ENCODE peak calls at places on chromosomes 11 and 22, in seven cellular contexts. E, I, K, T, F, Y and Q are unnamed samples.

GRCh38 chr11:132972565-132972964 is 559.7 kb downstream of the OPCML start:
- DNase-seq in K (no peak), E (no peak), T (no peak), I (no peak), Y (no peak), F (no peak), Q (no peak)

GRCh38 chr11:65814131-65814959 is 19.4 kb upstream of the SNX32 start:
- DNase-seq in K (no peak), E (peak), I (peak), T (no peak), Y (peak), F (no peak), Q (no peak)

GRCh38 chr22:29004647-29005371 is 56.8 kb downstream of the C22orf31 start:
- DNase-seq in Y (peak), I (peak), K (no peak), E (peak), F (no peak), T (no peak), Q (no peak)

GRCh38 chr11:106326087-106326486 is 248.6 kb downstream of the AASDHPPT start:
- DNase-seq in K (no peak), Y (no peak), I (no peak), F (no peak), E (no peak), T (no peak), Q (no peak)

GRCh38 chr11:132312616-132313210 is 942.3 kb downstream of the NTM start:
- DNase-seq in F (no peak), I (no peak), E (no peak), T (no peak), Y (peak), K (no peak), Q (no peak)

GRCh38 chr22:40444483-40444787 is 74.0 kb downstream of the SGSM3 start:
- DNase-seq in K (no peak), F (no peak), I (no peak), T (no peak), Y (no peak), E (no peak), Q (no peak)

GRCh38 chr11:61341706-61342105 is 8.7 kb downstream of the TKFC start:
- DNase-seq in Y (no peak), F (no peak), I (no peak), K (no peak), T (no peak), E (no peak), Q (peak)

GRCh38 chr11:122656631-122657101 is 1.1 kb downstream of the UBASH3B start:
- DNase-seq in E (peak), Y (peak), F (peak), I (peak), T (peak), K (no peak), Q (no peak)

GRCh38 chr11:112082729-112083128 is 3.8 kb downstream of the TIMM8B start:
- DNase-seq in Y (peak), K (no peak), E (no peak), I (no peak), F (no peak), T (no peak), Q (no peak)

GRCh38 chr11:126059238-126059761 is 3.4 kb downstream of the CDON start:
- DNase-seq in I (no peak), K (no peak), Y (no peak), E (no peak), T (no peak), F (no peak), Q (no peak)

GRCh38 chr22:37026325-37026724 is 6.8 kb downstream of the MPST start:
- DNase-seq in F (no peak), Y (no peak), E (no peak), K (no peak), T (no peak), I (peak), Q (no peak)

GRCh38 chr11:73660497-73661034 is 14.2 kb downstream of the PLEKHB1 start:
- DNase-seq in K (no peak), T (no peak), E (no peak), I (no peak), Y (no peak), F (no peak), Q (no peak)

GRCh38 chr11:10658621-10659338 is 34.8 kb downstream of the IRAG1 start:
- DNase-seq in F (no peak), T (no peak), K (no peak), E (no peak), Y (no peak), I (no peak), Q (no peak)

GRCh38 chr11:61077936-61078335 is 24.4 kb upstream of the CD5 start:
- DNase-seq in E (no peak), F (no peak), I (no peak), K (no peak), T (no peak), Y (no peak), Q (no peak)

GRCh38 chr22:30889268-30889995 is 79.1 kb downstream of the MORC2 start:
- DNase-seq in K (no peak), E (no peak), Y (no peak), T (peak), I (no peak), F (no peak), Q (peak)

GRCh38 chr11:22199243-22199642 is 6.4 kb downstream of the ANO5 start:
- DNase-seq in T (no peak), E (no peak), K (no peak), Y (no peak), F (no peak), I (no peak), Q (no peak)

GRCh38 chr11:67002297-67002913 is 20.5 kb upstream of the SYT12 start:
- DNase-seq in I (no peak), F (no peak), K (no peak), E (no peak), T (no peak), Y (no peak), Q (no peak)

GRCh38 chr11:117356126-117356761 is 28.6 kb downstream of the CEP164 start:
- DNase-seq in I (no peak), F (no peak), Y (no peak), E (no peak), T (no peak), K (no peak), Q (no peak)

GRCh38 chr11:79342686-79343085 is 98.1 kb downstream of the TENM4 start:
- DNase-seq in Y (no peak), F (no peak), I (no peak), E (no peak), T (no peak), K (no peak), Q (no peak)

GRCh38 chr11:100964400-100964799 is 165.2 kb downstream of the PGR start:
- DNase-seq in F (no peak), I (no peak), T (no peak), E (no peak), K (no peak), Y (peak), Q (no peak)

GRCh38 chr22:32127904-32128303 is 31.2 kb downstream of the C22orf42 start:
- DNase-seq in F (no peak), Y (no peak), E (no peak), T (no peak), K (no peak), I (no peak), Q (no peak)

GRCh38 chr11:5550440-5551095 is 2.2 kb upstream of the OR52H1 start:
- DNase-seq in F (no peak), E (no peak), K (no peak), T (no peak), I (no peak), Y (peak), Q (no peak)

GRCh38 chr22:39622881-39623367 is 52.4 kb downstream of the CACNA1I start:
- DNase-seq in I (peak), Y (peak), T (no peak), E (peak), F (peak), K (no peak), Q (no peak)

GRCh38 chr11:16902182-16902581 is 112.0 kb downstream of the PLEKHA7 start:
- DNase-seq in F (no peak), I (no peak), K (no peak), T (no peak), Y (peak), E (no peak), Q (no peak)

GRCh38 chr11:101215069-101215468 is 85.5 kb upstream of the PGR start:
- DNase-seq in Y (no peak), I (no peak), T (no peak), F (no peak), E (no peak), K (no peak), Q (no peak)

GRCh38 chr11:72319261-72319660 is 75.3 kb upstream of the PHOX2A start:
- DNase-seq in K (no peak), F (no peak), T (no peak), Y (no peak), E (no peak), I (no peak), Q (no peak)

GRCh38 chr22:38756631-38757463 is 1.0 kb upstream of the SUN2 start:
- DNase-seq in K (no peak), Y (no peak), E (no peak), T (no peak), I (peak), F (no peak), Q (no peak)

GRCh38 chr22:22199634-22200033 is 45.0 kb upstream of the VPREB1 start:
- DNase-seq in F (no peak), T (no peak), I (no peak), Y (no peak), E (no peak), K (no peak), Q (no peak)

GRCh38 chr11:134482128-134482527 is 70.1 kb upstream of the B3GAT1 start:
- DNase-seq in E (no peak), T (no peak), F (no peak), I (no peak), K (no peak), Y (no peak), Q (no peak)

GRCh38 chr11:134483857-134484256 is 71.8 kb upstream of the B3GAT1 start:
- DNase-seq in I (no peak), K (no peak), E (no peak), F (no peak), T (no peak), Y (no peak), Q (no peak)

GRCh38 chr11:134481135-134481534 is 69.1 kb upstream of the B3GAT1 start:
- DNase-seq in Y (no peak), K (no peak), E (no peak), F (no peak), T (no peak), I (no peak), Q (no peak)

GRCh38 chr11:134483291-134483690 is 71.2 kb upstream of the B3GAT1 start:
- DNase-seq in K (no peak), E (no peak), T (no peak), I (no peak), Y (no peak), F (no peak), Q (no peak)

DNA sequence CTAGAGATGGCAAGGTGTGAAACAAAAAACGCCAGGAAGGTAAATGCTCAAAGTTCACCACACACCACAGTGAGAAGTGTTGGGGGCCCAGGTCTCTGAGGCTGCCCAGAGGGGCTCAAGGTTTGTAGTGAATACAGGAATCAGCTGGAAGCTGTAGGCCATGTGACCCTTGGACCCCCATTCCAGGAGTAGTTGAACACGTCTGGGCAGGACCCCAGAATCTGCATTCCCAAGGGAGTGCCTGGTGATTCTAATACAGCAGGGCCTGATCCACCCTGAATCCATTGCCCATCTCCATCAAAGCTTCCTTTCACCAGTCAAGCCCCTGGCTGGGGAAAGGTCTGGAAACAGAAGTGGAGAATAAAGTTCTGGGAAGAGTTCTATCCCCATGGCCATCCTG is 70.8 kb upstream of the B3GAT1 start:
- DNase-seq in T (no peak), F (no peak), K (no peak), E (no peak), I (no peak), Y (no peak), Q (no peak)
- TF ChIP-seq POLR2A in T (no peak), F (no peak), K (no peak), E (no peak), I (no peak), Y (no peak), Q (no peak)

GRCh38 chr11:28674432-28675076 is 566.4 kb downstream of the METTL15 start:
- DNase-seq in Y (peak), I (no peak), E (no peak), F (no peak), T (no peak), K (no peak), Q (no peak)
- H3K4me3 ChIP-seq in Y (no peak), I (no peak), E (no peak), F (no peak), T (no peak), K (no peak), Q (no peak)

GRCh38 chr11:91730071-91730470 is 494.5 kb upstream of the FAT3 start:
- DNase-seq in F (no peak), T (no peak), E (no peak), Y (no peak), I (no peak), K (no peak), Q (no peak)
- TF ChIP-seq POLR2A in F (no peak), T (no peak), E (no peak), Y (no peak), I (no peak), K (no peak), Q (no peak)

GRCh38 chr11:70871881-70872280 is 380.5 kb downstream of the SHANK2 start:
- DNase-seq in K (no peak), T (no peak), E (no peak), F (no peak), I (no peak), Y (peak), Q (no peak)

GRCh38 chr11:70868341-70868885 is 384.0 kb downstream of the SHANK2 start:
- DNase-seq in E (no peak), I (no peak), F (no peak), T (no peak), Y (no peak), K (no peak), Q (no peak)

GRCh38 chr11:70872950-70873735 is 379.2 kb downstream of the SHANK2 start:
- DNase-seq in Y (no peak), K (no peak), T (no peak), E (no peak), I (no peak), F (no peak), Q (no peak)

GRCh38 chr11:70873736-70874412 is 378.5 kb downstream of the SHANK2 start:
- DNase-seq in E (no peak), I (no peak), Y (no peak), T (no peak), F (no peak), K (no peak), Q (no peak)

GRCh38 chr11:70872299-70872698 is 380.1 kb downstream of the SHANK2 start:
- DNase-seq in F (no peak), E (no peak), I (no peak), K (no peak), Y (no peak), T (no peak), Q (no peak)
- H3K4me3 ChIP-seq in F (no peak), E (no peak), I (no peak), K (no peak), Y (no peak), T (no peak), Q (no peak)

DNA sequence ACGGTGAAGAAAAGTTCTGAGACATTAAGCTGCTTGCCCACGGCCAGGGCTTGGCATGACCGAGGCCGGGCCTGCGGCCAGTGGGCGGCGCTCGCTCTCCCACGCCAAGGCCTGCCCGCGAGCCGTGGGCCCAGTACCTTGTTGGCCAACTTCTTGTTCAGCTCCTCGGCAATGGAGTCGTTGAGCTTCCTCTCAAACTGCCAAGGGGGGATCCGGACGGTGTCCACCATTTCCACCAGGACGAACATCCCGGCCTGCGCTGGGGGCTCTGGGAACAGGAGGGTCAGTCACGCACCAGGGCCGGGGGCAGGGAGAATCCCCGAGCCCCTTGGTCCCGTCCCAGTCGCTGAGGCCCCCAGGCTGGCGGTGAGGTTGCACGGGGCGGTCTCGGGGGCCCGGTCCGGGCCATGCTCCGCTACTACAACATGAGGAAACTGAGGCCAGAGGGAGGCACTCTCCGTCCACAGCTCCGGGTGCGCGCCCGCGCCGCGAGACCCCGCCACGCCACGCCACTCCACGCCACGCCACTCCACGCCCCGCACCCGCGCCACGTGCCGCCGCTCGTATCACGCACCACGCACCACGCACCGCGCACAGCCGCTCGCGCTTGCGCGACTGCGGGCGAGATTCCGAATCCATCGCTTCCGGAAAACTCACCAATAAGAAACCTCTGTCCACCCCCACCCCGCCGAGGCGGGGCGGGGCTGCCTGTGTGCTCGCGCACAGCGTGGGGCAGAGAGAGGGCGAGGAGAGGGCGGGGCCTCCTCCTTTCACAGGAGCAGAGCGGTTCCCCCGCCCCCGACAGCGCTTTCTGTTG is at the start of gene POLR3H:
- DNase-seq in F (peak), I (peak), Y (peak), T (peak), K (peak), E (peak), Q (peak)
- TF ChIP-seq POLR2A in F (peak), I (no peak), Y (peak), T (no peak), K (no peak), E (no peak), Q (no peak)

DNA sequence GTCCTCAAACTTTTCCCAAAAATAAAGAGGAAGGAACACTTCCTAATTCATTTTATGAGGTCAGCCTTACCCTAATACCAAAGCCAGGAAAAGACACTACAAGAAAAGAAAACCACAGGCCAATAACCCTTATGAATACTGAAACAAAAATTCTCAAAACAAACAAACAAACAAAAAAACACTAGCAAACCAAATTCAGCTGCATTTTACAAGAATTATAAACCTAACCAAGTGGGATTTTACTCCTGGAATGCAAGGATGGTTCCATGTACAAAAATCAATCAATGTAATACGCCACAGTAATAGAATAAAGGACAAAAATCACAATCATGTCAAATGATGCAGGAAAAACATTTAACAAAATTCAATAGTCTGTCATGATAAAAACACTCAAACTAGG is 13.3 kb downstream of the ARVCF start:
- DNase-seq in Y (no peak), K (no peak), I (no peak), T (no peak), F (no peak), E (no peak), Q (no peak)
- H3K4me3 ChIP-seq in Y (no peak), K (no peak), I (no peak), T (no peak), F (no peak), E (no peak), Q (no peak)